ENCODE peak calls at places on chromosomes 6 and 20, in seven cellular contexts. H is T follicular helper cell, C is H7, R is H54, K is fibroblast of pulmonary artery, X is IMR-90, J is A172. M is an unnamed sample.

GRCh38 chr6:125393449-125393858 is 91.7 kb upstream of the HDDC2 start:
- DNase-seq in H (no peak), C (no peak), R (no peak), K (no peak), X (no peak), J (no peak), M (no peak)

GRCh38 chr20:1964659-1965405 is 29.0 kb downstream of the PDYN start:
- DNase-seq in H (no peak), C (no peak), R (no peak), K (peak), X (no peak), J (no peak), M (peak)

GRCh38 chr20:40532103-40532502 is 156.9 kb downstream of the MAFB start:
- DNase-seq in H (no peak), C (peak), R (no peak), K (peak), X (no peak), J (peak), M (peak)

GRCh38 chr20:12394786-12395185 is 477.1 kb downstream of the BTBD3 start:
- DNase-seq in H (no peak), C (peak), R (no peak), K (peak), X (no peak), J (peak), M (no peak)

GRCh38 chr6:10082385-10082784 is 332.5 kb downstream of the TFAP2A start:
- DNase-seq in H (no peak), C (no peak), R (no peak), K (no peak), X (no peak), J (peak), M (peak)

GRCh38 chr6:170228581-170229310 is 62.1 kb downstream of the DLL1 start:
- DNase-seq in H (no peak), C (no peak), R (no peak), K (no peak), X (no peak), J (no peak), M (no peak)

GRCh38 chr6:78999737-79000136 is 78.3 kb downstream of the PHIP start:
- DNase-seq in H (no peak), C (no peak), R (no peak), K (peak), X (peak), J (no peak), M (no peak)

GRCh38 chr6:44630125-44631028 is 242.9 kb downstream of the CDC5L start:
- DNase-seq in H (no peak), C (peak), R (peak), K (peak), X (peak), J (peak), M (peak)

GRCh38 chr6:128156315-128157111 is 255.7 kb upstream of the THEMIS start:
- DNase-seq in H (no peak), C (no peak), R (no peak), K (no peak), X (no peak), J (no peak), M (no peak)

GRCh38 chr6:26187981-26188635 is 100.9 kb downstream of the HFE start:
- DNase-seq in H (no peak), C (peak), R (no peak), K (peak), X (peak), J (peak), M (peak)

GRCh38 chr6:109292983-109293586 is 89.2 kb downstream of the CD164 start:
- DNase-seq in H (no peak), C (no peak), R (no peak), K (no peak), X (no peak), J (no peak), M (peak)

GRCh38 chr6:139109558-139109957 is 25.3 kb upstream of the HECA start:
- DNase-seq in H (no peak), C (no peak), R (no peak), K (peak), X (peak), J (no peak), M (peak)

GRCh38 chr6:30211899-30212298 is 1.3 kb downstream of the TRIM26 start:
- DNase-seq in H (no peak), C (no peak), R (no peak), K (no peak), X (no peak), J (no peak), M (no peak)

GRCh38 chr20:11429168-11429567 is 488.5 kb upstream of the BTBD3 start:
- DNase-seq in H (no peak), C (no peak), R (no peak), K (no peak), X (no peak), J (no peak), M (peak)

GRCh38 chr6:36445651-36446050 is 2.9 kb downstream of the KCTD20 start:
- DNase-seq in H (no peak), C (no peak), R (no peak), K (no peak), X (no peak), J (no peak), M (no peak)

GRCh38 chr6:113094781-113095180 is 747.7 kb downstream of the RFPL4B start:
- DNase-seq in H (no peak), C (no peak), R (no peak), K (peak), X (peak), J (no peak), M (no peak)

GRCh38 chr6:142387997-142388815 is 86.4 kb downstream of the ADGRG6 start:
- DNase-seq in H (no peak), C (peak), R (no peak), K (peak), X (peak), J (peak), M (peak)

GRCh38 chr6:148203970-148204369 is 138.7 kb upstream of the SASH1 start:
- DNase-seq in H (peak), C (no peak), R (peak), K (peak), X (peak), J (peak), M (peak)

GRCh38 chr20:42261766-42262165 is 643.6 kb upstream of the CHD6 start:
- DNase-seq in H (no peak), C (no peak), R (no peak), K (no peak), X (no peak), J (no peak), M (no peak)

GRCh38 chr6:44043036-44043478 is 84.2 kb downstream of the MRPL14 start:
- DNase-seq in H (no peak), C (no peak), R (peak), K (peak), X (peak), J (peak), M (peak)

M was measured in ELR.